ENCODE peak calls at places on chromosomes 5 and 9, in four cellular contexts. V is uterus; X is CD8-positive, alpha-beta T cell; E is stomach. K is an unnamed sample. For H3K4me1 and H3K27me3, the result is how much of the 10 kb centered on the place peaks cover.

GRCh38 chr9:34999576-34999975 is 10.0 kb downstream of the DNAJB5 start:
- DNase-seq in V (no peak), X (no peak), E (no peak), K (no peak)

GRCh38 chr9:74848150-74848525 is 39.6 kb downstream of the TRPM6 start:
- DNase-seq in V (no peak), X (no peak), E (no peak), K (no peak)

GRCh38 chr9:130610862-130611689 is 31.7 kb downstream of the FUBP3 start:
- DNase-seq in V (no peak), X (no peak), E (no peak), K (no peak)

GRCh38 chr9:33795819-33796218 is 458 bp downstream of the PRSS3 start:
- DNase-seq in V (no peak), X (no peak), E (no peak), K (peak)

GRCh38 chr5:132782101-132782500 is 5.1 kb upstream of the SEPTIN8 start:
- DNase-seq in V (no peak), X (no peak), E (no peak), K (no peak)

GRCh38 chr5:131514316-131515275 is 120.4 kb downstream of the RAPGEF6 start:
- DNase-seq in V (no peak), X (no peak), E (no peak), K (no peak)

GRCh38 chr9:108696156-108696555 is 159.6 kb downstream of the ACTL7B start:
- DNase-seq in V (no peak), X (no peak), E (no peak), K (no peak)

GRCh38 chr5:172891716-172892421 is 57.8 kb downstream of the ERGIC1 start:
- DNase-seq in V (no peak), X (no peak), E (peak), K (no peak)

GRCh38 chr5:141504216-141504615 is 15.3 kb downstream of the PCDHGC5 start:
- DNase-seq in V (no peak), X (no peak), E (no peak), K (no peak)

GRCh38 chr9:21902112-21902511 is 92.1 kb downstream of the CDKN2A start:
- DNase-seq in V (no peak), X (no peak), E (no peak), K (no peak)

GRCh38 chr5:67976812-67977455 is 238.6 kb upstream of the PIK3R1 start:
- DNase-seq in V (no peak), X (no peak), E (no peak), K (no peak)

GRCh38 chr5:140182803-140183367 is 7.9 kb downstream of the CYSTM1 start:
- DNase-seq in V (peak), X (no peak), E (no peak), K (no peak)

GRCh38 chr9:80873861-80874260 is 815.5 kb downstream of the TLE1 start:
- DNase-seq in V (no peak), X (no peak), E (no peak), K (no peak)

GRCh38 chr9:69758001-69758730 is 1.6 kb downstream of the PTAR1 start:
- DNase-seq in V (no peak), X (no peak), E (no peak), K (no peak)

GRCh38 chr5:173837654-173838053 is 50.5 kb upstream of the CPEB4 start:
- DNase-seq in V (no peak), X (no peak), E (no peak), K (no peak)

GRCh38 chr9:137705443-137705863 is 86.6 kb downstream of the EHMT1 start:
- DNase-seq in V (no peak), X (peak), E (no peak), K (no peak)

GRCh38 chr9:92325991-92326500 is 293 bp downstream of the CENPP start:
- DNase-seq in V (no peak), X (no peak), E (no peak), K (no peak)

GRCh38 chr5:111071413-111071812 is at the start of gene TSLP:
- DNase-seq in V (no peak), X (no peak), E (no peak), K (no peak)

GRCh38 chr5:93722588-93722987 is 18.8 kb downstream of the POU5F2 start:
- DNase-seq in V (no peak), X (no peak), E (no peak), K (no peak)

GRCh38 chr9:70250221-70250620 is 8.6 kb upstream of the SMC5 start:
- DNase-seq in V (no peak), X (no peak), E (no peak), K (no peak)

GRCh38 chr9:5909999-5910398 is 19.3 kb downstream of the MLANA start:
- DNase-seq in V (no peak), X (no peak), E (no peak), K (no peak)

GRCh38 chr9:137534256-137535119 is 15.7 kb downstream of the PNPLA7 start:
- DNase-seq in V (no peak), X (no peak), E (peak), K (no peak)

GRCh38 chr5:74067748-74068541 is 441.9 kb downstream of the ARHGEF28 start:
- DNase-seq in V (no peak), X (no peak), E (no peak), K (no peak)

GRCh38 chr9:137590123-137590468 is 216 bp downstream of the ZMYND19 start:
- DNase-seq in V (no peak), X (no peak), E (no peak), K (no peak)

GRCh38 chr9:114392749-114393112 is 4.9 kb upstream of the AKNA start:
- DNase-seq in V (peak), X (no peak), E (peak), K (no peak)

GRCh38 chr9:121636411-121636865 is 15.0 kb upstream of the DAB2IP start:
- DNase-seq in V (peak), X (no peak), E (no peak), K (peak)

GRCh38 chr9:95139121-95139520 is 178.4 kb downstream of the FANCC start:
- DNase-seq in V (no peak), X (no peak), E (no peak), K (no peak)

GRCh38 chr5:80255425-80255751 is 460 bp downstream of the SERINC5 start:
- DNase-seq in V (peak), X (peak), E (peak), K (peak)

GRCh38 chr5:74179183-74179582 is 461.3 kb downstream of the ENC1 start:
- DNase-seq in V (no peak), X (no peak), E (no peak), K (no peak)

GRCh38 chr5:74588415-74588814 is 52.1 kb downstream of the ENC1 start:
- DNase-seq in V (no peak), X (no peak), E (no peak), K (no peak)

GRCh38 chr5:177320879-177321278 is 9.2 kb upstream of the MXD3 start:
- DNase-seq in V (no peak), X (no peak), E (no peak), K (peak)

GRCh38 chr9:134399435-134400056 is 73.3 kb downstream of the RXRA start:
- DNase-seq in V (no peak), X (no peak), E (no peak), K (no peak)

GRCh38 chr5:59608745-59609144 is 284.8 kb downstream of the PDE4D start:
- DNase-seq in V (no peak), X (no peak), E (no peak), K (no peak)

GRCh38 chr5:119304439-119304838 is 51.4 kb upstream of the TNFAIP8 start:
- DNase-seq in V (no peak), X (no peak), E (no peak), K (no peak)
- H3K4me1 ChIP-seq in V (under half), X (half or more), E (under half), K (under half)

GRCh38 chr9:37033753-37034319 is at the start of gene PAX5:
- DNase-seq in V (no peak), X (no peak), E (no peak), K (no peak)
- H3K4me3 ChIP-seq in V (no peak), X (peak), E (no peak), K (peak)

GRCh38 chr9:100686420-100686819 is 108.5 kb downstream of the CAVIN4 start:
- DNase-seq in V (no peak), X (no peak), E (no peak), K (no peak)
- H3K27me3 ChIP-seq in V (under half), X (under half), E (under half), K (under half)

DNA sequence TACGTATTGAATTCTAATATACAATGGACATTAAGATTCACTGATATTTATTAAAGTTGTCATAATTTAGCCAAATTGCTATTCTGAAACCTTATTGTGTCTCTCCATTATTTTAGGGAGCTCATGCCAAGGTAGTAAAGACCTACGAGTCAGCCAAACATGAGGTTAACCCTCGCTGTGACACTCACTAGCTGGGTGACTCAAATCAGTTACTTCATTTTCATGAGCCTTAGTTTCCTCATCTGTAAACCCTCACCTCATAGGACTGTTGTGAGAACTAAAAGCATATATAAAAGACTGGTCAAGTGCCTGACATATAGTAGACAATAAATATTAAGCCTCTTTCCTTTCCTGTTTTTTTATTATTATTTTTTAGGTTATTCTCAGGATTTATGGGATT is 44.0 kb upstream of the PCA3 start:
- DNase-seq in V (no peak), X (no peak), E (no peak), K (no peak)
- H3K4me1 ChIP-seq in V (under half), X (under half), E (under half), K (under half)

DNA sequence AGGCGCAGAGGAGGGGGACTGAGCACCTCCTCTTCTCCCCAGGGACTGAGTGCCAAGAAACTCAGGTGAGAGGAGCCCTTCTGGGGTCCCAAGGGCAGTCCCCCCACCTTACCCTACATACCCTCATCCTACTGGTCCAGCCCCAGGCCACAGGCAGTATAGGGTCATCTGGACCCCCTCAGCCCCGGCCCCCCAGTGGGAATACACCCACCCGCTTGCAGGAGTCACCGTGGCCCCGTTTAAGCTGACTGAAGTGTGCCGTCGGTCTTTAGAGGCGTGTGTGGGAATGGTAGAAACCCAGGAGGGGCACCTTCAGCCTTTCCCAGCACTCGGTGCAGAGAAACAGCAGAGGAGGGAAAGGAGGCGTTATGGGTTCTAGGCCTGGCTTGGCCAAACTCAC is 30.8 kb downstream of the COL15A1 start:
- DNase-seq in V (no peak), X (no peak), E (no peak), K (no peak)
- H3K4me3 ChIP-seq in V (no peak), X (peak), E (no peak), K (no peak)

GRCh38 chr5:170681013-170681433 is 102.5 kb upstream of the GABRP start:
- DNase-seq in V (no peak), X (no peak), E (no peak), K (no peak)
- H3K27me3 ChIP-seq in V (under half), X (under half), E (half or more), K (half or more)

K was measured in left lung.